ENCODE peak calls at places on chromosomes 5 and 9, in five cellular contexts. B is NCI-H460; U is B cell; L is stimulated activated CD4-positive, alpha-beta T cell treated with anti-CD3 and anti-CD28 coated beads, Interleukin-2, amount 100 ng/mL, for 48 hours; C is T follicular helper cell. E is an unnamed sample.

GRCh38 chr5:178460598-178461425 is 129.4 kb downstream of the COL23A1 start:
- DNase-seq in B (peak; percentile 61), U (no peak), L (peak; percentile 54), C (no peak), E (no peak)

GRCh38 chr5:154359222-154359583 is 86.6 kb upstream of the SAP30L start:
- DNase-seq in B (no peak), U (no peak), L (no peak), C (no peak), E (no peak)

GRCh38 chr9:93183663-93184438 is at the start of gene WNK2:
- DNase-seq in B (peak; percentile 33), U (no peak), L (no peak), C (peak; percentile 29), E (peak; percentile 17)

GRCh38 chr5:53418844-53419243 is 61.6 kb upstream of the FST start:
- DNase-seq in B (peak; percentile 99), U (no peak), L (no peak), C (no peak), E (no peak)

GRCh38 chr9:117411547-117411946 is 3.3 kb downstream of the ASTN2 start:
- DNase-seq in B (peak; percentile 59), U (no peak), L (no peak), C (no peak), E (no peak)

GRCh38 chr5:31638748-31639418 is at the start of gene PDZD2:
- DNase-seq in B (peak; percentile 53), U (peak; percentile 48), L (peak; percentile 67), C (peak; percentile 56), E (peak; percentile 52)

GRCh38 chr9:36897476-36897875 is 136.6 kb downstream of the PAX5 start:
- DNase-seq in B (no peak), U (no peak), L (no peak), C (no peak), E (no peak)

GRCh38 chr5:67173959-67174358 is 22.6 kb downstream of the CD180 start:
- DNase-seq in B (no peak), U (no peak), L (no peak), C (no peak), E (no peak)

GRCh38 chr5:13955896-13956295 is 11.4 kb upstream of the DNAH5 start:
- DNase-seq in B (no peak), U (no peak), L (no peak), C (no peak), E (no peak)

GRCh38 chr5:124718376-124718775 is 28.1 kb downstream of the ZNF608 start:
- DNase-seq in B (no peak), U (no peak), L (no peak), C (no peak), E (no peak)

GRCh38 chr5:168031614-168032013 is 259.8 kb upstream of the WWC1 start:
- DNase-seq in B (no peak), U (no peak), L (no peak), C (no peak), E (no peak)

GRCh38 chr9:93683331-93684134 is 107.1 kb downstream of the PHF2 start:
- DNase-seq in B (no peak), U (peak; percentile 26), L (no peak), C (no peak), E (no peak)

GRCh38 chr5:34706084-34706483 is 50.0 kb downstream of the RAI14 start:
- DNase-seq in B (no peak), U (no peak), L (no peak), C (no peak), E (no peak)

GRCh38 chr9:107007361-107007760 is 144.4 kb downstream of the ZNF462 start:
- DNase-seq in B (no peak), U (no peak), L (no peak), C (no peak), E (no peak)

GRCh38 chr9:125758986-125759811 is 12.0 kb downstream of the PBX3 start:
- DNase-seq in B (no peak), U (peak; percentile 54), L (no peak), C (no peak), E (no peak)

GRCh38 chr5:10201223-10201868 is 48.3 kb downstream of the ATPSCKMT start:
- DNase-seq in B (no peak), U (no peak), L (no peak), C (no peak), E (no peak)

GRCh38 chr9:123265833-123266232 is 2.6 kb downstream of the STRBP start:
- DNase-seq in B (no peak), U (peak; percentile 43), L (no peak), C (no peak), E (no peak)